ENCODE peak calls at places on chromosomes 3 and 15, in ten cellular contexts. D, Y, A, V, L, P, X, F, E and H are unnamed samples.

GRCh38 chr15:76196286-76196948 is 114.9 kb downstream of the ETFA start:
- DNase-seq in F (peak), Y (peak), A (peak), E (peak), P (peak), X (no peak), L (no peak), V (peak), D (peak), H (no peak)

GRCh38 chr15:64452988-64453688 is 7.2 kb upstream of the ZNF609 start:
- DNase-seq in D (no peak), E (peak), V (no peak), X (no peak), A (no peak), Y (no peak), P (no peak), L (no peak), F (no peak), H (no peak)

GRCh38 chr3:100158877-100159563 is 44.7 kb upstream of the FILIP1L start:
- DNase-seq in E (no peak), F (no peak), Y (no peak), P (peak), X (no peak), D (no peak), L (no peak), A (no peak), V (no peak), H (no peak)

GRCh38 chr3:150177673-150178378 is 207.1 kb upstream of the PFN2 start:
- DNase-seq in P (no peak), E (no peak), L (no peak), D (no peak), V (no peak), F (no peak), A (peak), X (no peak), Y (no peak), H (no peak)

GRCh38 chr15:100588638-100589242 is 13.2 kb downstream of the LINS1 start:
- DNase-seq in V (no peak), X (no peak), D (peak), L (no peak), Y (no peak), A (no peak), P (no peak), E (no peak), F (no peak), H (no peak)

GRCh38 chr3:128245460-128245859 is 92.2 kb downstream of the EEFSEC start:
- DNase-seq in E (no peak), D (no peak), X (no peak), Y (no peak), P (no peak), F (no peak), V (no peak), L (no peak), A (no peak), H (no peak)

GRCh38 chr15:92612891-92613290 is 42.7 kb downstream of the FAM174B start:
- DNase-seq in D (no peak), F (no peak), E (no peak), X (no peak), P (no peak), Y (no peak), A (no peak), L (no peak), V (no peak), H (no peak)

GRCh38 chr3:182440101-182440500 is 353.2 kb upstream of the ATP11B start:
- DNase-seq in V (no peak), Y (no peak), A (no peak), L (no peak), P (no peak), F (no peak), E (no peak), D (peak), X (no peak), H (no peak)

GRCh38 chr3:183487046-183487445 is 58.6 kb upstream of the MCF2L2 start:
- DNase-seq in V (peak), P (no peak), A (no peak), Y (no peak), F (no peak), L (no peak), E (no peak), X (no peak), D (no peak), H (no peak)

GRCh38 chr3:126351086-126351770 is 6.0 kb downstream of the KLF15 start:
- DNase-seq in A (no peak), D (no peak), E (peak), Y (no peak), F (no peak), V (no peak), L (no peak), X (no peak), P (no peak), H (no peak)

GRCh38 chr15:29571728-29572454 is 250.4 kb downstream of the TJP1 start:
- DNase-seq in D (peak), A (peak), L (no peak), X (no peak), V (no peak), Y (peak), F (no peak), P (no peak), E (no peak), H (no peak)

GRCh38 chr3:122577409-122578028 is at the start of gene PARP15:
- DNase-seq in V (no peak), E (no peak), F (peak), A (no peak), P (no peak), D (peak), Y (peak), X (peak), L (peak), H (no peak)

GRCh38 chr15:68042156-68042854 is 11.8 kb upstream of the PIAS1 start:
- DNase-seq in L (no peak), F (no peak), P (no peak), E (no peak), Y (no peak), D (no peak), A (no peak), V (no peak), X (no peak), H (no peak)

GRCh38 chr3:31688847-31689246 is 156.1 kb downstream of the STT3B start:
- DNase-seq in P (no peak), E (no peak), X (no peak), D (no peak), L (no peak), A (no peak), Y (no peak), V (no peak), F (no peak), H (no peak)

GRCh38 chr3:122562923-122563716 is 980 bp downstream of the PARP9 start:
- DNase-seq in Y (peak), E (no peak), A (no peak), D (no peak), P (no peak), L (no peak), F (no peak), X (no peak), V (no peak), H (no peak)

GRCh38 chr3:4531478-4532025 is 38.4 kb downstream of the ITPR1 start:
- DNase-seq in F (no peak), D (peak), L (no peak), Y (peak), X (no peak), A (peak), E (no peak), V (no peak), P (no peak), H (no peak)

GRCh38 chr15:49674370-49674769 is 53.5 kb downstream of the DTWD1 start:
- DNase-seq in P (no peak), D (no peak), L (no peak), A (peak), X (no peak), F (no peak), V (no peak), Y (no peak), E (no peak), H (no peak)

GRCh38 chr15:93029613-93030429 is 59.2 kb downstream of the RGMA start:
- DNase-seq in L (no peak), V (peak), Y (no peak), X (no peak), A (peak), E (no peak), P (no peak), F (no peak), D (no peak), H (no peak)

GRCh38 chr3:134029256-134029733 is 430 bp downstream of the SLCO2A1 start:
- DNase-seq in V (no peak), D (peak), F (no peak), A (no peak), X (no peak), Y (no peak), E (no peak), P (no peak), L (peak), H (no peak)

GRCh38 chr15:64072812-64073211 is 20.8 kb downstream of the CIAO2A start:
- DNase-seq in F (no peak), A (no peak), X (no peak), P (no peak), Y (no peak), V (no peak), L (no peak), E (peak), D (no peak), H (no peak)